ENCODE peak calls at places on chromosomes 11 and 22, in eight cellular contexts. B is ureter; V is WTC11; R is activated naive CD8-positive, alpha-beta T cell treated with anti-CD3 and anti-CD28 coated beads, Interleukin-2, amount 10 ng/mL, durations not matched to agents 7 days and 5 days; C is nucleus accumbens; K is GM12892; Q is GM06990; F is activated CD8-positive, alpha-beta T cell treated with anti-CD3 and anti-CD28 coated beads for 36 hours. H is an unnamed sample.

GRCh38 chr22:22110548-22111266 is 128.1 kb upstream of the TOP3B start:
- DNase-seq in B (no peak), V (peak; percentile 63), R (no peak), C (peak; percentile 71), K (peak; percentile 60), Q (no peak), F (peak; percentile 68), H (peak; percentile 71)

GRCh38 chr11:45942381-45942780 is 19.9 kb downstream of the LARGE2 start:
- DNase-seq in B (no peak), V (no peak), R (no peak), C (no peak), K (no peak), Q (no peak), F (no peak), H (no peak)

GRCh38 chr11:76238551-76238950 is 32.2 kb upstream of the WNT11 start:
- DNase-seq in B (no peak), V (no peak), R (no peak), C (no peak), K (no peak), Q (no peak), F (no peak), H (peak; percentile 27)

GRCh38 chr11:69221086-69221485 is 65.4 kb downstream of the SMIM38 start:
- DNase-seq in B (peak; percentile 28), V (peak; percentile 4), R (no peak), C (no peak), K (no peak), Q (no peak), F (no peak), H (no peak)

GRCh38 chr11:37973926-37974325 is 1375.9 kb upstream of the RAG2 start:
- DNase-seq in B (no peak), V (no peak), R (no peak), C (no peak), K (no peak), Q (no peak), F (no peak), H (no peak)

GRCh38 chr11:129333873-129334272 is 41.8 kb upstream of the BARX2 start:
- DNase-seq in B (no peak), V (no peak), R (no peak), C (no peak), K (no peak), Q (no peak), F (no peak), H (no peak)

GRCh38 chr22:45503071-45503815 is 560 bp downstream of the FBLN1 start:
- DNase-seq in B (no peak), V (peak; percentile 40), R (no peak), C (no peak), K (no peak), Q (no peak), F (no peak), H (peak; percentile 73)

GRCh38 chr11:65444314-65445051 is 21.9 kb downstream of the NEAT1 start:
- DNase-seq in B (no peak), V (no peak), R (peak; percentile 37), C (no peak), K (no peak), Q (peak; percentile 37), F (no peak), H (no peak)

GRCh38 chr22:37218771-37219411 is 6.6 kb upstream of the SSTR3 start:
- DNase-seq in B (no peak), V (no peak), R (peak; percentile 64), C (no peak), K (peak; percentile 67), Q (peak; percentile 78), F (peak; percentile 85), H (no peak)

GRCh38 chr11:120403966-120404365 is 67.8 kb downstream of the ARHGEF12 start:
- DNase-seq in B (no peak), V (no peak), R (no peak), C (no peak), K (no peak), Q (no peak), F (no peak), H (no peak)

GRCh38 chr11:72354356-72355115 is 79.8 kb downstream of the CLPB start:
- DNase-seq in B (no peak), V (no peak), R (no peak), C (no peak), K (no peak), Q (no peak), F (no peak), H (peak; percentile 90)

GRCh38 chr22:37546436-37547248 is 13.6 kb upstream of the CDC42EP1 start:
- DNase-seq in B (no peak), V (peak; percentile 64), R (no peak), C (peak; percentile 60), K (no peak), Q (no peak), F (no peak), H (peak; percentile 92)

GRCh38 chr11:6812391-6813005 is 13.0 kb upstream of the OR6A2 start:
- DNase-seq in B (no peak), V (peak; percentile 31), R (no peak), C (no peak), K (peak; percentile 24), Q (peak; percentile 17), F (peak; percentile 44), H (peak; percentile 76)